ENCODE peak calls at places on chromosomes 2 and 18, in six cellular contexts. V, D, G, O, P and I are unnamed samples.

GRCh38 chr18:8686556-8686955 is 18.8 kb upstream of the MTCL1 start:
- DNase-seq in G (no peak), V (no peak), O (no peak), D (no peak), P (no peak), I (no peak)

GRCh38 chr2:173109253-173110188 is 33.9 kb downstream of the MAP3K20 start:
- DNase-seq in P (no peak), O (no peak), G (no peak), D (no peak), V (peak; percentile 41), I (no peak)

GRCh38 chr2:85324639-85325465 is 2.9 kb downstream of the TGOLN2 start:
- DNase-seq in O (peak; percentile 82), P (no peak), D (no peak), G (no peak), V (no peak), I (no peak)

GRCh38 chr18:35602193-35602820 is 20.8 kb downstream of the GALNT1 start:
- DNase-seq in V (no peak), P (no peak), O (no peak), G (no peak), D (no peak), I (no peak)

GRCh38 chr2:138433995-138434991 is 67.3 kb upstream of the SPOPL start:
- DNase-seq in V (no peak), G (no peak), D (no peak), P (no peak), O (no peak), I (no peak)

GRCh38 chr2:125710561-125710960 is 945.4 kb upstream of the GYPC start:
- DNase-seq in G (no peak), P (no peak), O (no peak), V (no peak), D (no peak), I (no peak)

GRCh38 chr2:80050246-80050645 is 254.3 kb downstream of the LRRTM1 start:
- DNase-seq in D (no peak), P (no peak), V (no peak), O (no peak), G (no peak), I (no peak)

GRCh38 chr2:107801498-107801897 is 25.2 kb upstream of the RGPD4 start:
- DNase-seq in G (no peak), O (no peak), P (no peak), D (no peak), V (no peak), I (no peak)

GRCh38 chr18:79248495-79249078 is 147.1 kb upstream of the NFATC1 start:
- DNase-seq in O (no peak), V (no peak), G (no peak), P (no peak), D (no peak), I (no peak)

GRCh38 chr2:12269041-12269972 is 447.4 kb upstream of the TRIB2 start:
- DNase-seq in V (no peak), G (no peak), O (no peak), D (no peak), P (no peak), I (no peak)

GRCh38 chr18:14784133-14784532 is 36.2 kb downstream of the ANKRD30B start:
- DNase-seq in O (no peak), G (no peak), D (no peak), P (no peak), V (peak; percentile 19), I (no peak)

GRCh38 chr2:240604939-240605716 is 18.6 kb downstream of the CAPN10 start:
- DNase-seq in P (no peak), D (peak; percentile 19), V (no peak), O (peak; percentile 92), G (no peak), I (no peak)

GRCh38 chr2:216031960-216032689 is 18.8 kb upstream of the MREG start:
- DNase-seq in G (no peak), V (no peak), D (no peak), P (no peak), O (no peak), I (no peak)

GRCh38 chr2:134683561-134684112 is 35.2 kb downstream of the TMEM163 start:
- DNase-seq in D (no peak), V (no peak), O (no peak), G (no peak), P (no peak), I (no peak)

GRCh38 chr18:4232656-4233055 is 222.5 kb downstream of the DLGAP1 start:
- DNase-seq in O (no peak), V (no peak), G (no peak), P (no peak), D (no peak), I (no peak)

GRCh38 chr2:74549685-74549971 is 4.1 kb downstream of the LOXL3 start:
- DNase-seq in P (no peak), G (no peak), V (no peak), O (no peak), D (no peak), I (no peak)

GRCh38 chr18:35778850-35779634 is 193.4 kb upstream of the RMP24 start:
- DNase-seq in V (no peak), P (no peak), D (no peak), G (no peak), O (no peak), I (no peak)

GRCh38 chr2:20617081-20617575 is 33.8 kb downstream of the HS1BP3 start:
- DNase-seq in O (peak; percentile 74), P (no peak), G (no peak), V (no peak), D (no peak), I (no peak)

GRCh38 chr2:24491626-24492282 is 700 bp downstream of the NCOA1 start:
- DNase-seq in O (peak; percentile 70), G (peak; percentile 62), V (peak; percentile 57), D (peak; percentile 60), P (peak; percentile 53), I (peak; percentile 45)

GRCh38 chr2:101253013-101253712 is 477 bp downstream of the CNOT11 start:
- DNase-seq in D (peak; percentile 76), O (peak; percentile 90), V (peak; percentile 28), G (peak; percentile 70), P (no peak), I (peak; percentile 74)

GRCh38 chr2:232988444-232988843 is 24.6 kb downstream of the NGEF start:
- DNase-seq in D (no peak), G (no peak), O (peak; percentile 85), P (no peak), V (peak; percentile 95), I (no peak)

GRCh38 chr18:67783215-67783946 is 266.9 kb upstream of the DSEL start:
- DNase-seq in P (no peak), G (no peak), V (peak; percentile 26), O (no peak), D (no peak), I (no peak)

GRCh38 chr2:206968139-206969086 is 29.1 kb downstream of the CPO start:
- DNase-seq in D (no peak), G (no peak), P (no peak), O (no peak), V (no peak), I (no peak)

GRCh38 chr18:42784612-42785011 is 330.9 kb downstream of the RIT2 start:
- DNase-seq in P (no peak), G (no peak), V (no peak), O (no peak), D (no peak), I (no peak)

GRCh38 chr2:168422584-168422983 is 33.5 kb upstream of the CERS6 start:
- DNase-seq in G (no peak), D (no peak), O (no peak), P (no peak), V (no peak), I (no peak)

GRCh38 chr2:55420244-55420713 is 623 bp upstream of the CCDC88A start:
- DNase-seq in V (no peak), G (no peak), P (no peak), O (no peak), D (no peak), I (no peak)

GRCh38 chr2:224973112-224974016 is 68.9 kb downstream of the DOCK10 start:
- DNase-seq in D (no peak), G (peak; percentile 38), P (no peak), V (no peak), O (peak; percentile 73), I (no peak)

GRCh38 chr2:118847447-118848172 is at the start of gene EN1:
- DNase-seq in P (peak; percentile 43), V (no peak), G (no peak), D (no peak), O (peak; percentile 34), I (no peak)

GRCh38 chr2:28509361-28509760 is 13.5 kb downstream of the PLB1 start:
- DNase-seq in V (no peak), G (no peak), D (no peak), P (no peak), O (no peak), I (no peak)

GRCh38 chr18:65435529-65435928 is 315.3 kb upstream of the CDH7 start:
- DNase-seq in V (no peak), G (no peak), P (no peak), D (no peak), O (no peak), I (no peak)

GRCh38 chr2:23053580-23053979 is 331.4 kb upstream of the KLHL29 start:
- DNase-seq in D (no peak), G (no peak), P (no peak), V (no peak), O (no peak), I (no peak)

GRCh38 chr18:49161627-49162026 is 210.9 kb upstream of the SMAD7 start:
- DNase-seq in G (peak; percentile 16), P (no peak), D (no peak), O (no peak), V (no peak), I (peak; percentile 41)

GRCh38 chr2:16128746-16129610 is 188.6 kb downstream of the MYCN start:
- DNase-seq in D (no peak), P (no peak), V (no peak), G (no peak), O (no peak), I (no peak)